ENCODE peak calls at places on chromosomes 3 and 15, in four cellular contexts. N is NB4, X is neural progenitor cell, M is lower leg skin. O is an unnamed sample.

GRCh38 chr3:144496116-144496835 is 524.7 kb downstream of the DIPK2A start:
- DNase-seq in N (no peak), X (no peak), M (no peak), O (no peak)

GRCh38 chr15:60795889-60796288 is 316.9 kb upstream of the ICE2 start:
- DNase-seq in N (no peak), X (no peak), M (no peak), O (no peak)

GRCh38 chr15:70096215-70096974 is 1.3 kb downstream of the TLE3 start:
- DNase-seq in N (peak; percentile 77), X (no peak), M (peak; percentile 94), O (peak; percentile 67)

GRCh38 chr3:50254577-50255250 is 14.2 kb upstream of the SEMA3B start:
- DNase-seq in N (peak; percentile 54), X (no peak), M (peak; percentile 95), O (peak; percentile 81)

GRCh38 chr3:49119439-49119838 is 1.2 kb downstream of the USP19 start:
- DNase-seq in N (no peak), X (no peak), M (no peak), O (peak; percentile 32)

GRCh38 chr15:74231475-74231874 is 4.7 kb upstream of the CCDC33 start:
- DNase-seq in N (no peak), X (no peak), M (no peak), O (no peak)

GRCh38 chr3:63911395-63911900 is 735 bp downstream of the SCAANT1 start:
- DNase-seq in N (no peak), X (no peak), M (no peak), O (no peak)

GRCh38 chr15:34271493-34271892 is 46.7 kb downstream of the EMC4 start:
- DNase-seq in N (peak; percentile 62), X (no peak), M (no peak), O (peak; percentile 78)

GRCh38 chr15:69686626-69687025 is 234.0 kb downstream of the RPLP1 start:
- DNase-seq in N (no peak), X (no peak), M (no peak), O (no peak)

GRCh38 chr3:150097588-150097890 is 126.8 kb upstream of the PFN2 start:
- DNase-seq in N (no peak), X (no peak), M (no peak), O (no peak)

GRCh38 chr3:23537006-23537620 is 268.6 kb upstream of the UBE2E1 start:
- DNase-seq in N (no peak), X (peak; percentile 79), M (no peak), O (no peak)

GRCh38 chr3:52495777-52496602 is 852 bp downstream of the STAB1 start:
- DNase-seq in N (peak; percentile 71), X (no peak), M (no peak), O (peak; percentile 67)
- H3K4me3 ChIP-seq in N (peak overlapping the region; percentile 66), X (no peak overlapping the region), M (peak overlapping the region; percentile 12), O (no peak overlapping the region)

GRCh38 chr3:28240440-28240839 is 979 bp upstream of the CMC1 start:
- DNase-seq in N (peak; percentile 7), X (peak; percentile 32), M (no peak), O (no peak)
- H3K4me3 ChIP-seq in N (peak overlapping the region; percentile 58), X (peak overlapping the region; percentile 63), M (no peak overlapping the region), O (no peak overlapping the region)

GRCh38 chr3:113231827-113232253 is 20.5 kb downstream of the BOC start:
- DNase-seq in N (no peak), X (no peak), M (peak; percentile 86), O (peak; percentile 88)
- H3K4me3 ChIP-seq in N (no peak overlapping the region), X (no peak overlapping the region), M (no peak overlapping the region), O (no peak overlapping the region)

DNA sequence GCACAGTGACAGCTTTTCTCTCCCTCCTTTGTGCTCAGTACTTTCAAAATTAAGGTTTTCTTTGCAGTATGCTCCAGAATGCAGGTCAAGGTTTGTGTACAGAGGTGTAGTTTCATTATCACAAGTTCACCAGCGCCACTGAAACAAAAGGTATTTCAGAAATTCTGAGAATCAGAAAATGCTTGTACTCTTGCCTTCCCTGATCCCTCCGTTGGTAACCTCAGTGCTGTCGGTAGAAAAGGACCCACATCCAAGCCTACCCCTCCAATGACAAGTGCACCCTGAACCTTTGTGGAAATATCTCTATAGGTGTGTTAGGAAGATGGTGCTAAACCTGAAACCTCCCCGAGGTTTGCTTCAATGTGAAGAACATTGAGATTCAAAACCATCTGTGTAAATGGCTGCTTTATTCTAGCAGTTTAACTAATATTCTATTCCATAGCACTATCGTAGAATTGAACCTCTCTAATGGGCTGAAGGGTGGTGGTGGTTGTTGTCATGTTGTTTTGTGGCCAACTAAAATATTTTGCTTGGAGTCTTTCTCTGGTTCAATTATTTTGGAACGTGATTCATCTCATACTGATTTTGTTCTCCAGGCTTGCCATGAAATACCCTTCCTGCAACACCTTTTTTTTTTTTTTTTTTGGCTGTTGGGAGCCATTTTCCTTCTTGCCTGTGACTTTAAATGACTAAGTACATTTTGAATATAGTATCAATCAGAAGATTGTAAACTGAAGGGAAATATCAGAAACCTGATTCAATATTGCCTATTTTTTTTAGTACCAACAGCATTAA is 20.7 kb downstream of the ZBTB38 start:
- DNase-seq in N (no peak), X (no peak), M (no peak), O (peak; percentile 66)
- H3K4me3 ChIP-seq in N (no peak overlapping the region), X (no peak overlapping the region), M (no peak overlapping the region), O (no peak overlapping the region)